ENCODE peak calls at places on chromosomes 6 and 20, in eight cellular contexts. One of them, this sample, is unnamed.

GRCh38 chr20:37543828-37544227 is 16.2 kb upstream of the BLCAP start:
- DNase-seq in gastrocnemius medialis: no peak
- DNase-seq in activated T-helper 1 cell treated with anti-CD3 and anti-CD28 coated beads, Interleukin-2, amount 50 U/mL, for 16 hours: no peak
- DNase-seq in adrenal gland: peak; percentile 34
- DNase-seq in Calu3: peak; percentile 32
- DNase-seq in stomach: no peak
- DNase-seq in MM.1S: no peak
- DNase-seq in midbrain: no peak
- DNase-seq in this sample: no peak

GRCh38 chr6:45812937-45813336 is 202.7 kb downstream of the CLIC5 start:
- DNase-seq in midbrain: peak; percentile 55
- DNase-seq in stomach: no peak
- DNase-seq in activated T-helper 1 cell treated with anti-CD3 and anti-CD28 coated beads, Interleukin-2, amount 50 U/mL, for 16 hours: no peak
- DNase-seq in adrenal gland: no peak
- DNase-seq in Calu3: no peak
- DNase-seq in gastrocnemius medialis: no peak
- DNase-seq in MM.1S: no peak
- DNase-seq in this sample: no peak

GRCh38 chr6:39892490-39893129 is 41.7 kb downstream of the MOCS1 start:
- DNase-seq in adrenal gland: peak; percentile 78
- DNase-seq in stomach: peak; percentile 74
- DNase-seq in midbrain: peak; percentile 77
- DNase-seq in MM.1S: peak; percentile 54
- DNase-seq in activated T-helper 1 cell treated with anti-CD3 and anti-CD28 coated beads, Interleukin-2, amount 50 U/mL, for 16 hours: no peak
- DNase-seq in gastrocnemius medialis: no peak
- DNase-seq in Calu3: peak; percentile 72
- DNase-seq in this sample: no peak

GRCh38 chr6:37502703-37503485 is 3.2 kb upstream of the CCDC167 start:
- DNase-seq in Calu3: no peak
- DNase-seq in MM.1S: no peak
- DNase-seq in adrenal gland: no peak
- DNase-seq in activated T-helper 1 cell treated with anti-CD3 and anti-CD28 coated beads, Interleukin-2, amount 50 U/mL, for 16 hours: no peak
- DNase-seq in stomach: no peak
- DNase-seq in gastrocnemius medialis: no peak
- DNase-seq in midbrain: no peak
- DNase-seq in this sample: peak; percentile 85

GRCh38 chr6:71393471-71393870 is 104.9 kb downstream of the OGFRL1 start:
- DNase-seq in MM.1S: no peak
- DNase-seq in midbrain: no peak
- DNase-seq in stomach: no peak
- DNase-seq in gastrocnemius medialis: no peak
- DNase-seq in activated T-helper 1 cell treated with anti-CD3 and anti-CD28 coated beads, Interleukin-2, amount 50 U/mL, for 16 hours: no peak
- DNase-seq in adrenal gland: no peak
- DNase-seq in Calu3: no peak
- DNase-seq in this sample: no peak

GRCh38 chr6:127420558-127420957 is 38.6 kb downstream of the KIAA0408 start:
- DNase-seq in Calu3: peak; percentile 64
- DNase-seq in adrenal gland: peak; percentile 66
- DNase-seq in stomach: peak; percentile 63
- DNase-seq in MM.1S: peak; percentile 91
- DNase-seq in midbrain: peak; percentile 22
- DNase-seq in gastrocnemius medialis: peak; percentile 40
- DNase-seq in activated T-helper 1 cell treated with anti-CD3 and anti-CD28 coated beads, Interleukin-2, amount 50 U/mL, for 16 hours: peak; percentile 13
- DNase-seq in this sample: peak; percentile 58

GRCh38 chr6:109503327-109504224 is 20.6 kb upstream of the ZBTB24 start:
- DNase-seq in adrenal gland: no peak
- DNase-seq in gastrocnemius medialis: no peak
- DNase-seq in Calu3: no peak
- DNase-seq in activated T-helper 1 cell treated with anti-CD3 and anti-CD28 coated beads, Interleukin-2, amount 50 U/mL, for 16 hours: no peak
- DNase-seq in stomach: no peak
- DNase-seq in MM.1S: no peak
- DNase-seq in midbrain: no peak
- DNase-seq in this sample: no peak

GRCh38 chr6:78942451-78942850 is 75.1 kb downstream of the IRAK1BP1 start:
- DNase-seq in MM.1S: no peak
- DNase-seq in gastrocnemius medialis: no peak
- DNase-seq in adrenal gland: no peak
- DNase-seq in midbrain: no peak
- DNase-seq in activated T-helper 1 cell treated with anti-CD3 and anti-CD28 coated beads, Interleukin-2, amount 50 U/mL, for 16 hours: no peak
- DNase-seq in stomach: no peak
- DNase-seq in Calu3: no peak
- DNase-seq in this sample: no peak

GRCh38 chr6:140858381-140858971 is 1274.2 kb upstream of the GJE1 start:
- DNase-seq in MM.1S: no peak
- DNase-seq in gastrocnemius medialis: no peak
- DNase-seq in midbrain: no peak
- DNase-seq in Calu3: no peak
- DNase-seq in adrenal gland: no peak
- DNase-seq in stomach: no peak
- DNase-seq in activated T-helper 1 cell treated with anti-CD3 and anti-CD28 coated beads, Interleukin-2, amount 50 U/mL, for 16 hours: no peak
- DNase-seq in this sample: no peak

GRCh38 chr20:44615876-44616603 is 33.7 kb downstream of the PKIG start:
- DNase-seq in stomach: no peak
- DNase-seq in MM.1S: no peak
- DNase-seq in midbrain: peak; percentile 90
- DNase-seq in gastrocnemius medialis: no peak
- DNase-seq in activated T-helper 1 cell treated with anti-CD3 and anti-CD28 coated beads, Interleukin-2, amount 50 U/mL, for 16 hours: no peak
- DNase-seq in Calu3: no peak
- DNase-seq in adrenal gland: peak; percentile 72
- DNase-seq in this sample: no peak

GRCh38 chr6:29909995-29910394 is 32.3 kb upstream of the HLA-A start:
- DNase-seq in adrenal gland: no peak
- DNase-seq in MM.1S: no peak
- DNase-seq in gastrocnemius medialis: no peak
- DNase-seq in midbrain: no peak
- DNase-seq in activated T-helper 1 cell treated with anti-CD3 and anti-CD28 coated beads, Interleukin-2, amount 50 U/mL, for 16 hours: no peak
- DNase-seq in stomach: no peak
- DNase-seq in Calu3: no peak
- DNase-seq in this sample: no peak

GRCh38 chr6:40274058-40274457 is 313.1 kb downstream of the LRFN2 start:
- DNase-seq in MM.1S: no peak
- DNase-seq in Calu3: no peak
- DNase-seq in activated T-helper 1 cell treated with anti-CD3 and anti-CD28 coated beads, Interleukin-2, amount 50 U/mL, for 16 hours: no peak
- DNase-seq in gastrocnemius medialis: no peak
- DNase-seq in stomach: no peak
- DNase-seq in midbrain: no peak
- DNase-seq in adrenal gland: no peak
- DNase-seq in this sample: no peak

GRCh38 chr6:34462561-34462971 is 3.3 kb upstream of the PACSIN1 start:
- DNase-seq in gastrocnemius medialis: no peak
- DNase-seq in stomach: peak; percentile 50
- DNase-seq in adrenal gland: peak; percentile 66
- DNase-seq in activated T-helper 1 cell treated with anti-CD3 and anti-CD28 coated beads, Interleukin-2, amount 50 U/mL, for 16 hours: no peak
- DNase-seq in midbrain: no peak
- DNase-seq in Calu3: peak; percentile 80
- DNase-seq in MM.1S: no peak
- DNase-seq in this sample: no peak

GRCh38 chr6:137819740-137820139 is 47.3 kb upstream of the TNFAIP3 start:
- DNase-seq in Calu3: no peak
- DNase-seq in midbrain: no peak
- DNase-seq in activated T-helper 1 cell treated with anti-CD3 and anti-CD28 coated beads, Interleukin-2, amount 50 U/mL, for 16 hours: no peak
- DNase-seq in adrenal gland: no peak
- DNase-seq in gastrocnemius medialis: no peak
- DNase-seq in MM.1S: no peak
- DNase-seq in stomach: no peak
- DNase-seq in this sample: no peak

GRCh38 chr6:15763827-15764226 is 101.0 kb upstream of the DTNBP1 start:
- DNase-seq in stomach: no peak
- DNase-seq in activated T-helper 1 cell treated with anti-CD3 and anti-CD28 coated beads, Interleukin-2, amount 50 U/mL, for 16 hours: no peak
- DNase-seq in MM.1S: no peak
- DNase-seq in midbrain: no peak
- DNase-seq in gastrocnemius medialis: no peak
- DNase-seq in adrenal gland: peak; percentile 92
- DNase-seq in Calu3: no peak
- DNase-seq in this sample: no peak

GRCh38 chr6:12068899-12069557 is 56.9 kb downstream of the HIVEP1 start:
- DNase-seq in Calu3: no peak
- DNase-seq in activated T-helper 1 cell treated with anti-CD3 and anti-CD28 coated beads, Interleukin-2, amount 50 U/mL, for 16 hours: no peak
- DNase-seq in midbrain: no peak
- DNase-seq in stomach: no peak
- DNase-seq in gastrocnemius medialis: no peak
- DNase-seq in adrenal gland: no peak
- DNase-seq in MM.1S: no peak
- DNase-seq in this sample: no peak